ENCODE peak calls at places on chromosomes 1 and 21, in ten cellular contexts. D is NCI-H446 treated with DMSO at 0.1 percent for 48 hours; O is iPS-NIHi11; B is Right ventricle myocardium superior; U is CD4-positive, alpha-beta T cell; R is NCI-H2171 treated with DMSO at 0.1 percent for 48 hours; K is ACHN; J is T-helper 2 cell; Z is stimulated activated naive CD4-positive, alpha-beta T cell; N is GM12892. T is an unnamed sample.

GRCh38 chr1:6348511-6349191 is 44.9 kb downstream of the ACOT7 start:
- DNase-seq in J (peak), U (peak), D (no peak), Z (peak), B (peak), N (no peak), K (no peak), R (no peak), O (no peak), T (peak)

GRCh38 chr1:41678141-41678878 is 193.8 kb upstream of the EDN2 start:
- DNase-seq in J (no peak), N (peak), D (no peak), K (no peak), B (peak), O (no peak), R (peak), U (no peak), Z (no peak), T (no peak)

GRCh38 chr1:212606042-212606733 is 2.4 kb upstream of the ATF3 start:
- DNase-seq in R (peak), O (no peak), D (no peak), K (no peak), Z (no peak), J (no peak), U (no peak), N (no peak), B (no peak), T (peak)

GRCh38 chr1:189693140-189693539 is 784.5 kb downstream of the BRINP3 start:
- DNase-seq in D (no peak), N (no peak), Z (no peak), J (no peak), B (no peak), R (no peak), U (no peak), K (peak), O (no peak), T (no peak)

GRCh38 chr1:240663160-240663879 is 51.4 kb upstream of the GREM2 start:
- DNase-seq in R (no peak), Z (no peak), B (no peak), U (no peak), O (no peak), K (no peak), N (no peak), J (no peak), D (no peak), T (no peak)

GRCh38 chr21:46551636-46552241 is 53.1 kb downstream of the S100B start:
- DNase-seq in R (no peak), D (no peak), O (no peak), J (no peak), K (no peak), B (peak), Z (peak), N (no peak), U (peak), T (no peak)

GRCh38 chr1:232695626-232696025 is 65.7 kb upstream of the SIPA1L2 start:
- DNase-seq in O (no peak), U (no peak), B (no peak), N (no peak), D (no peak), R (no peak), Z (no peak), K (no peak), J (no peak), T (no peak)

GRCh38 chr1:247337961-247338360 is 6.3 kb upstream of the ZNF496 start:
- DNase-seq in O (no peak), J (no peak), U (no peak), B (no peak), D (peak), R (no peak), Z (no peak), N (no peak), K (no peak), T (no peak)

GRCh38 chr1:180482425-180483275 is 19.7 kb downstream of the ACBD6 start:
- DNase-seq in J (no peak), N (no peak), O (peak), Z (peak), K (peak), D (peak), R (peak), U (no peak), B (no peak), T (no peak)

GRCh38 chr1:183293856-183294255 is 107.8 kb downstream of the LAMC2 start:
- DNase-seq in B (no peak), R (no peak), D (no peak), Z (no peak), K (no peak), U (no peak), O (no peak), J (no peak), N (no peak), T (no peak)

GRCh38 chr1:205935869-205936268 is 7.4 kb downstream of the SLC26A9 start:
- DNase-seq in K (no peak), R (no peak), O (no peak), B (no peak), J (no peak), N (no peak), D (no peak), Z (no peak), U (no peak), T (no peak)

GRCh38 chr1:154847891-154848290 is 22.2 kb downstream of the KCNN3 start:
- DNase-seq in K (no peak), O (no peak), R (peak), J (no peak), Z (no peak), U (no peak), D (peak), B (peak), N (no peak), T (no peak)

GRCh38 chr1:64308856-64309255 is 105.4 kb downstream of the UBE2U start:
- DNase-seq in R (no peak), B (no peak), O (no peak), D (no peak), K (no peak), N (no peak), U (no peak), J (no peak), Z (no peak), T (no peak)

GRCh38 chr1:155184835-155185782 is 11.5 kb downstream of the TRIM46 start:
- DNase-seq in J (no peak), N (peak), Z (no peak), B (peak), D (no peak), R (peak), K (no peak), U (no peak), O (no peak), T (peak)

GRCh38 chr1:205583461-205584130 is 48.2 kb downstream of the ELK4 start:
- DNase-seq in N (no peak), Z (no peak), O (no peak), R (no peak), U (no peak), J (no peak), D (no peak), K (no peak), B (no peak), T (peak)